ENCODE peak calls at places on chromosomes 11 and 22, in four cellular contexts. C, A, G and W are unnamed samples.

GRCh38 chr22:23098718-23099524 is 28.6 kb downstream of the GNAZ start:
- DNase-seq in A (peak), C (no peak), G (no peak), W (no peak)

GRCh38 chr11:83174008-83174407 is 17.1 kb downstream of the PCF11 start:
- DNase-seq in C (no peak), G (no peak), A (no peak), W (no peak)

GRCh38 chr11:75938543-75938942 is 123.5 kb downstream of the UVRAG start:
- DNase-seq in C (peak), A (no peak), G (no peak), W (no peak)

GRCh38 chr11:120062561-120062930 is 75.4 kb downstream of the TRIM29 start:
- DNase-seq in C (no peak), A (no peak), G (no peak), W (no peak)

GRCh38 chr11:119727523-119728081 is 1.4 kb downstream of the NECTIN1 start:
- DNase-seq in A (peak), G (no peak), C (no peak), W (peak)

GRCh38 chr22:28032896-28033295 is 113.8 kb upstream of the PITPNB start:
- DNase-seq in A (no peak), C (no peak), G (no peak), W (no peak)

GRCh38 chr11:47408598-47409439 is 429 bp downstream of the SLC39A13 start:
- DNase-seq in G (peak), A (no peak), C (peak), W (peak)

GRCh38 chr11:117076941-117077659 is 21.1 kb downstream of the SIK3 start:
- DNase-seq in G (no peak), A (no peak), C (no peak), W (no peak)

GRCh38 chr11:126405374-126405773 is 49.9 kb downstream of the ST3GAL4 start:
- DNase-seq in C (no peak), G (no peak), A (no peak), W (peak)

GRCh38 chr11:45737056-45737455 is 67.9 kb upstream of the SLC35C1 start:
- DNase-seq in A (no peak), G (peak), C (no peak), W (no peak)